ENCODE peak calls at places on chromosomes 1 and 21, in eight cellular contexts. H is GM10248; C is M059J; W is AG08396; L is naive thymus-derived CD8-positive, alpha-beta T cell; I is heart left ventricle; K is A172; U is activated CD8-positive, alpha-beta memory T cell treated with anti-CD3 and anti-CD28 coated beads, Interleukin-2, amount 10 ng/mL, durations not matched to agents 7 days and 5 days. S is an unnamed sample.

GRCh38 chr1:202085682-202086373 is 36.9 kb upstream of the GPR37L1 start:
- DNase-seq in U (no peak), W (no peak), K (no peak), I (no peak), L (no peak), C (no peak), H (no peak), S (peak; percentile 14)

GRCh38 chr1:84719477-84720274 is 29.4 kb upstream of the SSX2IP start:
- DNase-seq in L (no peak), W (no peak), K (no peak), U (no peak), H (no peak), I (no peak), C (no peak), S (no peak)

GRCh38 chr1:172252296-172252695 is 168.2 kb upstream of the C1orf105 start:
- DNase-seq in U (no peak), I (no peak), C (no peak), L (no peak), K (no peak), W (no peak), H (no peak), S (no peak)

GRCh38 chr1:12754738-12755137 is 8.7 kb downstream of the CFAP107 start:
- DNase-seq in H (no peak), I (no peak), W (no peak), U (no peak), L (no peak), K (no peak), C (no peak), S (no peak)

GRCh38 chr1:147238053-147238902 is 4.2 kb upstream of the CHD1L start:
- DNase-seq in H (no peak), I (no peak), L (no peak), U (no peak), K (no peak), C (no peak), W (no peak), S (no peak)

GRCh38 chr1:121418369-121419049 is 233.7 kb downstream of the SRGAP2C start:
- DNase-seq in U (no peak), W (no peak), L (no peak), I (no peak), C (no peak), K (no peak), H (no peak), S (no peak)

GRCh38 chr1:169550294-169550693 is 36.0 kb downstream of the F5 start:
- DNase-seq in W (peak; percentile 16), U (no peak), I (no peak), K (peak; percentile 67), C (peak; percentile 42), L (peak; percentile 5), H (peak; percentile 40), S (no peak)

GRCh38 chr21:41965045-41965444 is 11.2 kb upstream of the C2CD2 start:
- DNase-seq in K (no peak), W (no peak), C (no peak), I (no peak), L (no peak), H (no peak), U (peak; percentile 31), S (no peak)

GRCh38 chr1:106768077-106768476 is 288.4 kb upstream of the PRMT6 start:
- DNase-seq in W (no peak), C (no peak), K (no peak), L (no peak), H (no peak), U (no peak), I (no peak), S (no peak)

GRCh38 chr1:47785561-47786271 is 211.5 kb downstream of the TRABD2B start:
- DNase-seq in W (no peak), H (no peak), I (peak; percentile 44), C (no peak), L (no peak), K (no peak), U (no peak), S (peak; percentile 48)

GRCh38 chr1:20921285-20921684 is 134.2 kb upstream of the HP1BP3 start:
- DNase-seq in C (no peak), H (no peak), L (no peak), I (no peak), W (no peak), K (no peak), U (no peak), S (no peak)